ENCODE peak calls at places on chromosome 11, in seven cellular contexts. B is H1, Y is K562, Q is A549, R is HCT116, X is IMR-90, O is GM12878. M is an unnamed sample.

GRCh38 chr11:2987881-2988280 is 4.2 kb downstream of the NAP1L4 start:
- DNase-seq in Y (no peak), B (no peak), O (no peak), Q (no peak), R (no peak), X (no peak), M (no peak)

GRCh38 chr11:110121204-110121603 is 28.0 kb downstream of the ZC3H12C start:
- DNase-seq in O (no peak), Y (no peak), R (no peak), X (peak; percentile 81), Q (no peak), B (no peak), M (no peak)

GRCh38 chr11:15535414-15535813 is 420.7 kb downstream of the INSC start:
- DNase-seq in Y (no peak), B (no peak), X (no peak), O (no peak), R (no peak), Q (no peak), M (no peak)

GRCh38 chr11:68470304-68470811 is 9.8 kb downstream of the PPP6R3 start:
- DNase-seq in X (no peak), R (no peak), B (no peak), O (no peak), Y (peak; percentile 31), Q (no peak), M (no peak)

GRCh38 chr11:85133636-85134035 is 493.5 kb downstream of the DLG2 start:
- DNase-seq in Q (no peak), B (no peak), R (no peak), Y (no peak), O (no peak), X (no peak), M (no peak)

GRCh38 chr11:70494559-70495350 is 96.4 kb downstream of the CTTN start:
- DNase-seq in Q (no peak), Y (no peak), R (no peak), O (no peak), B (no peak), X (no peak), M (no peak)

GRCh38 chr11:78261869-78262637 is 73.3 kb downstream of the USP35 start:
- DNase-seq in Y (no peak), X (no peak), R (no peak), O (no peak), Q (no peak), B (no peak), M (no peak)

GRCh38 chr11:31958086-31958735 is 132.7 kb upstream of the RCN1 start:
- DNase-seq in Y (peak; percentile 73), O (peak; percentile 9), R (peak; percentile 40), X (peak; percentile 29), B (peak; percentile 47), Q (peak; percentile 38), M (peak; percentile 15)

GRCh38 chr11:2944953-2945756 is 15.9 kb upstream of the PHLDA2 start:
- DNase-seq in X (peak; percentile 90), R (no peak), Q (no peak), B (peak; percentile 39), Y (no peak), O (no peak), M (no peak)

GRCh38 chr11:64747961-64748715 is 4.2 kb upstream of the RASGRP2 start:
- DNase-seq in X (peak; percentile 66), R (no peak), B (no peak), O (no peak), Q (no peak), Y (no peak), M (no peak)

GRCh38 chr11:4891996-4892640 is 10.4 kb downstream of the OR51T1 start:
- DNase-seq in Q (peak; percentile 2), O (no peak), X (peak; percentile 93), Y (peak; percentile 22), B (no peak), R (no peak), M (no peak)

GRCh38 chr11:2902784-2903671 is 17.5 kb upstream of the CDKN1C start:
- DNase-seq in Y (no peak), Q (no peak), O (no peak), X (no peak), R (no peak), B (no peak), M (peak; percentile 74)

GRCh38 chr11:45089845-45090499 is 56.5 kb upstream of the PRDM11 start:
- DNase-seq in X (peak; percentile 37), Y (no peak), O (no peak), R (no peak), Q (no peak), B (no peak), M (no peak)

GRCh38 chr11:57752954-57753353 is 1.3 kb upstream of the BTBD18 start:
- DNase-seq in X (no peak), R (no peak), Q (no peak), Y (no peak), O (no peak), B (no peak), M (no peak)

GRCh38 chr11:3109921-3110706 is 52.9 kb upstream of the CARS1 start:
- DNase-seq in R (peak; percentile 37), O (no peak), B (peak; percentile 43), Q (peak; percentile 60), X (no peak), Y (peak; percentile 93), M (peak; percentile 15)

GRCh38 chr11:133339495-133340140 is 192.7 kb downstream of the OPCML start:
- DNase-seq in R (no peak), Y (no peak), B (no peak), Q (no peak), O (no peak), X (no peak), M (no peak)

GRCh38 chr11:848380-848931 is 5.8 kb downstream of the TSPAN4 start:
- DNase-seq in Q (peak; percentile 72), Y (peak; percentile 59), O (no peak), X (no peak), B (no peak), R (no peak), M (no peak)

GRCh38 chr11:16000065-16000464 is 356.3 kb downstream of the SOX6 start:
- DNase-seq in X (peak; percentile 86), R (no peak), Y (no peak), O (no peak), B (no peak), Q (no peak), M (no peak)

GRCh38 chr11:114827043-114827442 is 148.7 kb downstream of the NXPE2 start:
- DNase-seq in O (no peak), R (no peak), Q (no peak), B (no peak), X (no peak), Y (no peak), M (no peak)

GRCh38 chr11:73085189-73085875 is 56.8 kb downstream of the FCHSD2 start:
- DNase-seq in X (peak; percentile 63), O (no peak), Y (no peak), B (no peak), R (no peak), Q (no peak), M (peak; percentile 7)

GRCh38 chr11:77191823-77192495 is 63.9 kb downstream of the MYO7A start:
- DNase-seq in X (peak; percentile 20), B (peak; percentile 88), Y (peak; percentile 86), O (no peak), Q (peak; percentile 95), R (peak; percentile 93), M (peak; percentile 41)

GRCh38 chr11:124717786-124718634 is 21.7 kb upstream of the NRGN start:
- DNase-seq in R (no peak), X (peak; percentile 34), Q (no peak), Y (no peak), B (no peak), O (no peak), M (peak; percentile 6)

GRCh38 chr11:113632981-113633380 is 73.1 kb downstream of the TMPRSS5 start:
- DNase-seq in B (no peak), Y (no peak), X (no peak), O (no peak), Q (no peak), R (no peak), M (no peak)
- TF ChIP-seq RAD21 in B (no peak), Y (no peak), X (no peak), O (no peak), Q (no peak), R (no peak), M (no peak)

GRCh38 chr11:86698634-86699033 is 26.2 kb upstream of the ME3 start:
- DNase-seq in Q (no peak), X (no peak), O (no peak), B (no peak), Y (no peak), R (no peak), M (no peak)
- TF ChIP-seq RAD21 in Q (no peak), X (no peak), O (no peak), B (no peak), Y (no peak), R (no peak), M (no peak)

DNA sequence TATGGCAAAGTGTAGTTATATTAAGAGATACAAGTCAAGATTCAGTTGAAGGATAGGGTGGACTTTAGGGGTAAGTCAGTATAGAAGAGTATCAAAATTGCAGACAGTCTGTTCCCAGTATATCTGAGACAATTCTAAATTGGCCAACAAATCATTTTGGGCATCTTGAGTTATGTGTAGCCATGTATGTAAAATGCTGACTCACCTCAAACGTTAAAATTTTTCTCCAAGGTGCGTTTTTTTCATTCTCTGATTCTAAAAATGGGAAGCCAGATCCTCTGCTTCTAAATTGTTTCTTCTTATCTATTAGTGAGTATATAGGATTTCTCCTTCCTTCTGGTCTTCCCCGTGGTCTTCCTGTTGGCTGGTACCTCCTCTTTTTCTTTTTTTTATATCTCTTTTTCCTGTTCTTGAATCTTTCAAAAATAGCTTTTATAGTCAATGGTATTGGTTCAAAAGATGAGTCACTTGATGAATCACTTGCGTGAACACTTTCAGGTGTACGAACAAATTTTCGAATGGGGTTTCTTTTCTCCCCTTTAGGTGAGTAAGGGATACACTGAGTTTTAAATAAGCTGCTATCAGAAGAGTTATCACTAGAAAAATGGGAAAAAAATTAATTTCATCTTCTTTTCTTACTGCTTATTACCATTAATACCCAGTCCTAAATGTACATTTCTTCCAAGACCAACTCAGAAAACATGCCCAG is 3.2 kb downstream of the TAF1D start:
- DNase-seq in O (no peak), X (peak; percentile 18), Y (no peak), R (no peak), B (no peak), Q (no peak), M (no peak)
- TF ChIP-seq RAD21 in O (no peak), X (no peak), Y (no peak), R (no peak), B (no peak), Q (no peak), M (no peak)

GRCh38 chr11:12244156-12244555 is 133.2 kb upstream of the PARVA start:
- DNase-seq in B (no peak), Y (no peak), Q (no peak), R (no peak), O (no peak), X (no peak), M (no peak)
- TF ChIP-seq RAD21 in B (no peak), Y (no peak), Q (no peak), R (no peak), O (no peak), X (no peak), M (no peak)

M was measured in HepG2.